ENCODE peak calls at places on chromosomes 4 and X, in ten cellular contexts. Y is fibroblast of mammary gland, N is ascending aorta, P is mammary epithelial cell, H is lower lobe of right lung, E is heart left ventricle, Q is cardiac fibroblast, O is A549, B is endothelial cell of umbilical vein, C is AG04450. F is an unnamed sample.

GRCh38 chr4:159823743-159824142 is 720.9 kb downstream of the RAPGEF2 start:
- DNase-seq in Y (no peak), N (no peak), P (peak), H (no peak), E (no peak), Q (no peak), O (no peak), B (no peak), C (no peak), F (no peak)

GRCh38 chr4:9920029-9920428 is 101.3 kb downstream of the SLC2A9 start:
- DNase-seq in Y (no peak), N (no peak), P (no peak), H (no peak), E (no peak), Q (no peak), O (no peak), B (no peak), C (no peak), F (no peak)

GRCh38 chr4:177569443-177569842 is 127.2 kb upstream of the AGA start:
- DNase-seq in Y (peak), N (no peak), P (no peak), H (no peak), E (no peak), Q (no peak), O (no peak), B (no peak), C (peak), F (no peak)

GRCh38 chr4:13535708-13536361 is 8.5 kb downstream of the NKX3-2 start:
- DNase-seq in Y (no peak), N (no peak), P (no peak), H (no peak), E (no peak), Q (no peak), O (no peak), B (no peak), C (no peak), F (no peak)

GRCh38 chrX:34300871-34301270 is 168.8 kb upstream of the FAM47A start:
- DNase-seq in Y (peak), N (no peak), P (peak), H (no peak), E (no peak), Q (peak), O (no peak), B (peak), C (peak), F (no peak)

GRCh38 chrX:30661228-30661627 is 8.0 kb downstream of the GK start:
- DNase-seq in Y (no peak), N (no peak), P (no peak), H (no peak), E (no peak), Q (no peak), O (no peak), B (no peak), C (no peak), F (no peak)

GRCh38 chrX:44096666-44097065 is 123.5 kb upstream of the NDP start:
- DNase-seq in Y (no peak), N (no peak), P (no peak), H (no peak), E (no peak), Q (no peak), O (no peak), B (no peak), C (no peak), F (no peak)

GRCh38 chr4:101292901-101293300 is 54.4 kb downstream of the PPP3CA start:
- DNase-seq in Y (peak), N (no peak), P (no peak), H (no peak), E (no peak), Q (peak), O (no peak), B (no peak), C (no peak), F (peak)

GRCh38 chr4:182819751-182820150 is 97.4 kb downstream of the DCTD start:
- DNase-seq in Y (no peak), N (no peak), P (no peak), H (no peak), E (no peak), Q (no peak), O (no peak), B (no peak), C (no peak), F (no peak)
- H3K4me3 ChIP-seq in Y (no peak), N (no peak), P (no peak), H (no peak), E (no peak), Q (no peak), O (no peak), B (no peak), C (no peak), F (no peak)

GRCh38 chr4:184269879-184270430 is 52.3 kb upstream of the ENPP6 start:
- DNase-seq in Y (no peak), N (no peak), P (no peak), H (no peak), E (no peak), Q (no peak), O (no peak), B (no peak), C (no peak), F (no peak)
- TF ChIP-seq CTCF in Y (no peak), N (no peak), P (no peak), H (no peak), E (no peak), Q (no peak), O (no peak), B (no peak), C (no peak), F (no peak)

DNA sequence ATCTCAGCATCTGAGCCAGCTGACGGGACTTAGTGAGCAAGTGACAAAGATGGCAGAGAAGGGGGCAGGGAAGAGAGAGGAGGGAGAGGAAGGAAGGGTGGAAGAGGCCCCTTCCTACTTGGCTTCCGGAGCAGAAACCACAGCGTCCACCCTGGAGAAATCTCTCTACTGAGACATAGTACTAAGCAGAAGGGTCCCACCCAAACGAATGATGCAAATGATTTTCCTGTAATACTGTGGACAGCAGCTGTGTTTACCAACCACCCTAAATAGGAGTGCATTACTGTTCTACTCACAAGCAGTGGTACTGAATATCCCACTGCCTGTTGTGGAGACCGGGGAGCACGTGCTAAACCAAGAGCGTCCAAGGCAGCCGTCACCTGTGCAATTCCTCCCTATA is 29.4 kb downstream of the DTHD1 start:
- DNase-seq in Y (no peak), N (no peak), P (no peak), H (no peak), E (peak), Q (no peak), O (no peak), B (no peak), C (no peak), F (no peak)
- H3K4me3 ChIP-seq in Y (no peak), N (no peak), P (no peak), H (no peak), E (no peak), Q (no peak), O (no peak), B (no peak), C (no peak), F (no peak)

GRCh38 chr4:92091335-92091734 is 212.4 kb upstream of the GRID2 start:
- DNase-seq in Y (no peak), N (no peak), P (no peak), H (no peak), E (no peak), Q (peak), O (no peak), B (no peak), C (no peak), F (no peak)
- TF ChIP-seq CTCF in Y (no peak), N (no peak), P (no peak), H (no peak), E (no peak), Q (no peak), O (no peak), B (no peak), C (peak), F (no peak)

F was measured in AG04449.